ENCODE peak calls at places on chromosomes 7 and 10, in five cellular contexts. One of them, this sample, is unnamed.

GRCh38 chr7:5309146-5309545 is 26.4 kb downstream of the SLC29A4 start:
- DNase-seq in PC-9: no peak
- DNase-seq in stomach: no peak
- DNase-seq in BE2C: no peak
- DNase-seq in hepatocyte: no peak
- DNase-seq in this sample: no peak

GRCh38 chr7:131459256-131459655 is 97.2 kb downstream of the PODXL start:
- DNase-seq in PC-9: peak
- DNase-seq in stomach: no peak
- DNase-seq in BE2C: no peak
- DNase-seq in hepatocyte: peak
- DNase-seq in this sample: peak

GRCh38 chr7:15628876-15629275 is 57.6 kb downstream of the MEOX2 start:
- DNase-seq in PC-9: no peak
- DNase-seq in stomach: no peak
- DNase-seq in BE2C: no peak
- DNase-seq in hepatocyte: no peak
- DNase-seq in this sample: peak

GRCh38 chr10:97842658-97843295 is 6.9 kb upstream of the GOLGA7B start:
- DNase-seq in PC-9: no peak
- DNase-seq in stomach: no peak
- DNase-seq in BE2C: no peak
- DNase-seq in hepatocyte: no peak
- DNase-seq in this sample: no peak

GRCh38 chr10:59524373-59524772 is 162.0 kb upstream of the FAM13C start:
- DNase-seq in PC-9: no peak
- DNase-seq in stomach: no peak
- DNase-seq in BE2C: no peak
- DNase-seq in hepatocyte: no peak
- DNase-seq in this sample: no peak

GRCh38 chr7:80189638-80190037 is 55.0 kb downstream of the GNAI1 start:
- DNase-seq in PC-9: no peak
- DNase-seq in stomach: no peak
- DNase-seq in BE2C: no peak
- DNase-seq in hepatocyte: no peak
- DNase-seq in this sample: no peak

GRCh38 chr10:79379512-79380124 is 32.3 kb downstream of the PPIF start:
- DNase-seq in PC-9: no peak
- DNase-seq in stomach: peak
- DNase-seq in BE2C: no peak
- DNase-seq in hepatocyte: no peak
- DNase-seq in this sample: no peak

GRCh38 chr10:93754761-93755160 is 3.0 kb upstream of the LGI1 start:
- DNase-seq in PC-9: no peak
- DNase-seq in stomach: no peak
- DNase-seq in BE2C: no peak
- DNase-seq in hepatocyte: no peak
- DNase-seq in this sample: no peak

GRCh38 chr7:93133020-93133419 is 15.2 kb downstream of the SAMD9L start:
- DNase-seq in PC-9: no peak
- DNase-seq in stomach: no peak
- DNase-seq in BE2C: no peak
- DNase-seq in hepatocyte: no peak
- DNase-seq in this sample: no peak

GRCh38 chr7:41832936-41833335 is 130.0 kb upstream of the INHBA start:
- DNase-seq in PC-9: no peak
- DNase-seq in stomach: no peak
- DNase-seq in BE2C: no peak
- DNase-seq in hepatocyte: no peak
- DNase-seq in this sample: no peak

GRCh38 chr10:122939819-122940543 is 14.0 kb downstream of the C10orf88 start:
- DNase-seq in PC-9: no peak
- DNase-seq in stomach: no peak
- DNase-seq in BE2C: no peak
- DNase-seq in hepatocyte: no peak
- DNase-seq in this sample: peak

GRCh38 chr10:122435212-122435827 is 19.1 kb upstream of the ARMS2 start:
- DNase-seq in PC-9: no peak
- DNase-seq in stomach: no peak
- DNase-seq in BE2C: no peak
- DNase-seq in hepatocyte: peak
- DNase-seq in this sample: peak

GRCh38 chr10:78202386-78202785 is 168.7 kb downstream of the RPS24 start:
- DNase-seq in PC-9: no peak
- DNase-seq in stomach: no peak
- DNase-seq in BE2C: no peak
- DNase-seq in hepatocyte: no peak
- DNase-seq in this sample: no peak

GRCh38 chr7:95321720-95322119 is 2.6 kb downstream of the PON1 start:
- DNase-seq in PC-9: no peak
- DNase-seq in stomach: no peak
- DNase-seq in BE2C: no peak
- DNase-seq in hepatocyte: no peak
- DNase-seq in this sample: no peak

GRCh38 chr7:69932034-69932628 is 333.9 kb downstream of the AUTS2 start:
- DNase-seq in PC-9: no peak
- DNase-seq in stomach: no peak
- DNase-seq in BE2C: peak
- DNase-seq in hepatocyte: peak
- DNase-seq in this sample: peak

GRCh38 chr7:111168182-111168581 is 77.3 kb downstream of the LRRN3 start:
- DNase-seq in PC-9: no peak
- DNase-seq in stomach: no peak
- DNase-seq in BE2C: peak
- DNase-seq in hepatocyte: peak
- DNase-seq in this sample: peak

GRCh38 chr10:11284291-11285085 is 266.8 kb downstream of the CELF2 start:
- DNase-seq in PC-9: no peak
- DNase-seq in stomach: no peak
- DNase-seq in BE2C: no peak
- DNase-seq in hepatocyte: no peak
- DNase-seq in this sample: no peak

GRCh38 chr10:102802920-102803534 is 34.2 kb downstream of the CYP17A1 start:
- DNase-seq in PC-9: no peak
- DNase-seq in stomach: no peak
- DNase-seq in BE2C: no peak
- DNase-seq in hepatocyte: peak
- DNase-seq in this sample: peak

GRCh38 chr7:50534690-50535290 is 30.4 kb downstream of the DDC start:
- DNase-seq in PC-9: peak
- DNase-seq in stomach: no peak
- DNase-seq in BE2C: peak
- DNase-seq in hepatocyte: peak
- DNase-seq in this sample: peak

GRCh38 chr7:6636741-6637543 is at the start of gene ZNF316:
- DNase-seq in PC-9: peak
- DNase-seq in stomach: peak
- DNase-seq in BE2C: peak
- DNase-seq in hepatocyte: peak
- DNase-seq in this sample: peak

GRCh38 chr10:107577226-107577625 is 412.7 kb upstream of the SORCS1 start:
- DNase-seq in PC-9: no peak
- DNase-seq in stomach: no peak
- DNase-seq in BE2C: no peak
- DNase-seq in hepatocyte: no peak
- DNase-seq in this sample: no peak

GRCh38 chr7:111918461-111918860 is 287.7 kb downstream of the DOCK4 start:
- DNase-seq in PC-9: no peak
- DNase-seq in stomach: no peak
- DNase-seq in BE2C: no peak
- DNase-seq in hepatocyte: no peak
- DNase-seq in this sample: no peak

GRCh38 chr10:70163448-70163847 is 6.9 kb downstream of the SAR1A start:
- DNase-seq in PC-9: no peak
- DNase-seq in stomach: no peak
- DNase-seq in BE2C: no peak
- DNase-seq in hepatocyte: no peak
- DNase-seq in this sample: no peak

GRCh38 chr10:90138844-90139243 is 437.5 kb downstream of the KIF20B start:
- DNase-seq in PC-9: no peak
- DNase-seq in stomach: no peak
- DNase-seq in BE2C: no peak
- DNase-seq in hepatocyte: peak
- DNase-seq in this sample: peak

GRCh38 chr10:76306859-76307258 is 875.4 kb downstream of the LRMDA start:
- DNase-seq in PC-9: no peak
- DNase-seq in stomach: no peak
- DNase-seq in BE2C: no peak
- DNase-seq in hepatocyte: no peak
- DNase-seq in this sample: peak

GRCh38 chr7:5425507-5426225 is 2.0 kb upstream of the TNRC18 start:
- DNase-seq in PC-9: peak
- DNase-seq in stomach: peak
- DNase-seq in BE2C: peak
- DNase-seq in hepatocyte: peak
- DNase-seq in this sample: peak

GRCh38 chr7:78683566-78683965 is 769.9 kb downstream of the MAGI2 start:
- DNase-seq in PC-9: no peak
- DNase-seq in stomach: no peak
- DNase-seq in BE2C: no peak
- DNase-seq in hepatocyte: no peak
- DNase-seq in this sample: no peak

GRCh38 chr10:12699258-12699700 is 302.2 kb downstream of the CCDC3 start:
- DNase-seq in PC-9: no peak
- DNase-seq in stomach: no peak
- DNase-seq in BE2C: no peak
- DNase-seq in hepatocyte: peak
- DNase-seq in this sample: peak

GRCh38 chr10:121844537-121844936 is 83.3 kb downstream of the ATE1 start:
- DNase-seq in PC-9: no peak
- DNase-seq in stomach: no peak
- DNase-seq in BE2C: no peak
- DNase-seq in hepatocyte: no peak
- DNase-seq in this sample: no peak

DNA sequence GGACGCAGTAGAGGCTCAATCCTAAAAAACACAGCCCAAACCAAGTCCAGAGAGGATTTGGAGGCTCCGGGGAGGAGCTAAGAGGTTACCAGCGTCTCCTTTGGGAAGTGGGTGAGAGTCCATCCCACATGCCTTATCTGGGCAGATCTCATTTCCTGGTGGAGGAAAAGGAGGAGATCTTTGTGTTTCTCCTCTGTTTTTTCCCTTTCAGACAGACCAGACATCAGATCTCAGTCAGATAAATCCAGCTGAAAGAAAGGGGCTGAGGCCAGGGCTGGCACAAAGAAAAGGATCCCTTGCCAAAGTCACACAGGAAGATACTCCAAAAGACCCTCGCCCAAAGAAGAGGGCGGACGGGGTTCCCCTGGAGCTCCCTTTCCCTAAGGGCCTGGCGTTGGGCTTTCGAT is 58.3 kb upstream of the COMTD1 start:
- DNase-seq in PC-9: no peak
- DNase-seq in stomach: no peak
- DNase-seq in BE2C: no peak
- DNase-seq in hepatocyte: no peak
- DNase-seq in this sample: no peak
- H3K4me3 ChIP-seq in PC-9: peak
- H3K4me3 ChIP-seq in stomach: peak
- H3K4me3 ChIP-seq in BE2C: no peak
- H3K4me3 ChIP-seq in hepatocyte: no peak
- H3K4me3 ChIP-seq in this sample: no peak

DNA sequence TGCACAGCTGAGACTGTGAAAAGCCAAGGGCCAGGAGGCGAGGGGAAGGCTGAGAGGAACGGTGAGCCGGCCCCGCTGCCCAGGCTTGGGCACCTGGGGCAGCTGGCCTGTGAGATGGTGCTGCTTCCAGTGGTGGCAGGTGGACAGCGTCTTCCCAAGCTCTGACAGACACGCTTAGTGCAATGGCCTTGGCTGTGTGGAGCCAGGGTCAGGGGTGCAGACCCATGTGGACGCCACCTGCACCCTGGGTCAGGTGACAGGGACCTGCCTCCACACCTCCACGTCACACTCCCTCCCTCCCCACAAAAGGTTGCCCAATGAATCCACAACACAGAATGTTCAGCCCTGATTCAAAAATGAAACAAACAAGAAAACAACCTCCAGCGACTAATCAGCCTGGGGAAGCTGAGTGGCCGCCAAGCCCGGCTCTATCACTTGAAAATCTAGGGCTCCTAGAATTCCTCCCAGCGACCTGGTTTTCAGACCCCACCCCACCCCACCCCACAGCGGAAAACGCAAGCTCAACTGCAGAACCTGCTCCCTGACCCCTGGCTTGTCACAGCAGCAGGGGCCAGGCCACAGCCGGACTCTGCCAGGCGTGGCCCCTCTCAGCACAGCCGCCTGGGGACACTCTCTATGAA is 54.3 kb downstream of the PRKAG2 start:
- DNase-seq in PC-9: peak
- DNase-seq in stomach: no peak
- DNase-seq in BE2C: no peak
- DNase-seq in hepatocyte: peak
- DNase-seq in this sample: peak
- TF ChIP-seq CTCF in PC-9: no peak
- TF ChIP-seq CTCF in stomach: no peak
- TF ChIP-seq CTCF in BE2C: no peak
- TF ChIP-seq CTCF in hepatocyte: no peak
- TF ChIP-seq CTCF in this sample: no peak

GRCh38 chr7:45596665-45597095 is 22.5 kb downstream of the ADCY1 start:
- DNase-seq in PC-9: no peak
- DNase-seq in stomach: no peak
- DNase-seq in BE2C: no peak
- DNase-seq in hepatocyte: no peak
- DNase-seq in this sample: no peak

GRCh38 chr7:45595809-45596664 is 21.9 kb downstream of the ADCY1 start:
- DNase-seq in PC-9: no peak
- DNase-seq in stomach: peak
- DNase-seq in BE2C: no peak
- DNase-seq in hepatocyte: no peak
- DNase-seq in this sample: no peak

GRCh38 chr7:45598697-45599520 is 24.7 kb downstream of the ADCY1 start:
- DNase-seq in PC-9: no peak
- DNase-seq in stomach: peak
- DNase-seq in BE2C: no peak
- DNase-seq in hepatocyte: no peak
- DNase-seq in this sample: no peak

GRCh38 chr7:45594780-45595535 is 20.8 kb downstream of the ADCY1 start:
- DNase-seq in PC-9: no peak
- DNase-seq in stomach: peak
- DNase-seq in BE2C: no peak
- DNase-seq in hepatocyte: no peak
- DNase-seq in this sample: no peak

GRCh38 chr7:45597286-45597984 is 23.3 kb downstream of the ADCY1 start:
- DNase-seq in PC-9: no peak
- DNase-seq in stomach: peak
- DNase-seq in BE2C: no peak
- DNase-seq in hepatocyte: no peak
- DNase-seq in this sample: no peak
- H3K4me3 ChIP-seq in PC-9: no peak
- H3K4me3 ChIP-seq in stomach: no peak
- H3K4me3 ChIP-seq in BE2C: no peak
- H3K4me3 ChIP-seq in hepatocyte: no peak
- H3K4me3 ChIP-seq in this sample: no peak

DNA sequence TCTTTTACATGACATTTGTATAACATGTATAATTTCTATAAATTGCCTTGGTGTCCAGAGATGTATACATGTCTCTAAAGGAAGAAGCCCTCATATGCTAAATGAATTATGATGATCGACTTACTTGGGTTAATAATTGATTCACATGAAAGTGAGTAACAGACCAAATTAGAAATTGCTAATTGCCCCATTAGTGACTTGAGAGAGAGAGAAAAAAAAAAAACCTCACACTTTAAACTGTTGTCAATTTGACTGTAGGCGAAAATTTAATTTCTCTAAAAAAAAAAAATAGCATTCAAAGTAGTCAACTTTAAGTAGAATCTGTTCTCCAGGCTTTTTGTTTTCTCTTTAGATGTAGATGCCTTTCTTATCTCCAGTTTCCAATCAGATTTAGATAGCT is 383.3 kb downstream of the SH2D4B start:
- DNase-seq in PC-9: no peak
- DNase-seq in stomach: no peak
- DNase-seq in BE2C: no peak
- DNase-seq in hepatocyte: no peak
- DNase-seq in this sample: no peak
- TF ChIP-seq CTCF in PC-9: no peak
- TF ChIP-seq CTCF in stomach: no peak
- TF ChIP-seq CTCF in BE2C: no peak
- TF ChIP-seq CTCF in hepatocyte: no peak
- TF ChIP-seq CTCF in this sample: no peak